ENCODE peak calls at places on chromosomes 16 and 17, in five cellular contexts. One of them, this sample, is unnamed.

GRCh38 chr16:72905581-72905980 is 142.3 kb downstream of the ZFHX3 start:
- DNase-seq in stomach: no peak
- DNase-seq in upper lobe of left lung: no peak
- DNase-seq in A549: no peak
- DNase-seq in ovary: no peak
- DNase-seq in this sample: no peak

GRCh38 chr17:75740631-75741077 is 19.4 kb downstream of the ITGB4 start:
- DNase-seq in stomach: no peak
- DNase-seq in upper lobe of left lung: no peak
- DNase-seq in A549: no peak
- DNase-seq in ovary: no peak
- DNase-seq in this sample: no peak

GRCh38 chr16:58346831-58347371 is 45.4 kb upstream of the GINS3 start:
- DNase-seq in stomach: no peak
- DNase-seq in upper lobe of left lung: no peak
- DNase-seq in A549: no peak
- DNase-seq in ovary: no peak
- DNase-seq in this sample: no peak

GRCh38 chr17:67246648-67247415 is 1.8 kb upstream of the HELZ start:
- DNase-seq in stomach: peak; percentile 78
- DNase-seq in upper lobe of left lung: peak; percentile 91
- DNase-seq in A549: peak; percentile 77
- DNase-seq in ovary: no peak
- DNase-seq in this sample: no peak

GRCh38 chr17:44733753-44734152 is 25.0 kb upstream of the ADAM11 start:
- DNase-seq in stomach: no peak
- DNase-seq in upper lobe of left lung: no peak
- DNase-seq in A549: peak; percentile 57
- DNase-seq in ovary: no peak
- DNase-seq in this sample: no peak

GRCh38 chr17:80063815-80064585 is 27.6 kb downstream of the CCDC40 start:
- DNase-seq in stomach: peak; percentile 68
- DNase-seq in upper lobe of left lung: peak; percentile 73
- DNase-seq in A549: peak; percentile 83
- DNase-seq in ovary: peak; percentile 59
- DNase-seq in this sample: peak; percentile 90

GRCh38 chr17:2374549-2375285 is 26.1 kb downstream of the MNT start:
- DNase-seq in stomach: no peak
- DNase-seq in upper lobe of left lung: no peak
- DNase-seq in A549: no peak
- DNase-seq in ovary: no peak
- DNase-seq in this sample: no peak

GRCh38 chr17:76565728-76566612 is 19.7 kb downstream of the ST6GALNAC2 start:
- DNase-seq in stomach: no peak
- DNase-seq in upper lobe of left lung: no peak
- DNase-seq in A549: no peak
- DNase-seq in ovary: no peak
- DNase-seq in this sample: no peak

GRCh38 chr16:15765880-15766279 is 90.9 kb downstream of the MYH11 start:
- DNase-seq in stomach: no peak
- DNase-seq in upper lobe of left lung: no peak
- DNase-seq in A549: peak; percentile 58
- DNase-seq in ovary: no peak
- DNase-seq in this sample: no peak

GRCh38 chr16:87723224-87723619 is 42.6 kb downstream of the KLHDC4 start:
- DNase-seq in stomach: peak; percentile 48
- DNase-seq in upper lobe of left lung: peak; percentile 59
- DNase-seq in A549: no peak
- DNase-seq in ovary: no peak
- DNase-seq in this sample: no peak

GRCh38 chr16:82046941-82047340 is 11.9 kb downstream of the HSD17B2 start:
- DNase-seq in stomach: no peak
- DNase-seq in upper lobe of left lung: peak; percentile 40
- DNase-seq in A549: no peak
- DNase-seq in ovary: no peak
- DNase-seq in this sample: no peak

GRCh38 chr16:67886387-67886786 is 1.7 kb downstream of the NRN1L start:
- DNase-seq in stomach: no peak
- DNase-seq in upper lobe of left lung: peak; percentile 76
- DNase-seq in A549: no peak
- DNase-seq in ovary: no peak
- DNase-seq in this sample: no peak

GRCh38 chr17:56978441-56979090 is 635 bp downstream of the SCPEP1 start:
- DNase-seq in stomach: no peak
- DNase-seq in upper lobe of left lung: no peak
- DNase-seq in A549: no peak
- DNase-seq in ovary: no peak
- DNase-seq in this sample: no peak

GRCh38 chr17:80125656-80126448 is 21.1 kb downstream of the EIF4A3 start:
- DNase-seq in stomach: peak; percentile 11
- DNase-seq in upper lobe of left lung: no peak
- DNase-seq in A549: no peak
- DNase-seq in ovary: no peak
- DNase-seq in this sample: peak; percentile 39

GRCh38 chr17:40873801-40874200 is 6.8 kb upstream of the KRT12 start:
- DNase-seq in stomach: no peak
- DNase-seq in upper lobe of left lung: no peak
- DNase-seq in A549: no peak
- DNase-seq in ovary: no peak
- DNase-seq in this sample: no peak

GRCh38 chr17:39547713-39548478 is 59.8 kb downstream of the NEUROD2 start:
- DNase-seq in stomach: peak; percentile 76
- DNase-seq in upper lobe of left lung: peak; percentile 68
- DNase-seq in A549: peak; percentile 69
- DNase-seq in ovary: peak; percentile 57
- DNase-seq in this sample: peak; percentile 72

GRCh38 chr16:66979011-66979717 is 9.2 kb upstream of the CES4A start:
- DNase-seq in stomach: no peak
- DNase-seq in upper lobe of left lung: no peak
- DNase-seq in A549: no peak
- DNase-seq in ovary: no peak
- DNase-seq in this sample: peak; percentile 74

GRCh38 chr16:15483857-15484256 is 49.5 kb downstream of the BMERB1 start:
- DNase-seq in stomach: no peak
- DNase-seq in upper lobe of left lung: no peak
- DNase-seq in A549: no peak
- DNase-seq in ovary: no peak
- DNase-seq in this sample: no peak

GRCh38 chr16:82954224-82954929 is 327.6 kb downstream of the CDH13 start:
- DNase-seq in stomach: no peak
- DNase-seq in upper lobe of left lung: no peak
- DNase-seq in A549: no peak
- DNase-seq in ovary: no peak
- DNase-seq in this sample: no peak

GRCh38 chr16:470418-470817 is 45.0 kb downstream of the RAB11FIP3 start:
- DNase-seq in stomach: no peak
- DNase-seq in upper lobe of left lung: no peak
- DNase-seq in A549: no peak
- DNase-seq in ovary: no peak
- DNase-seq in this sample: no peak

GRCh38 chr16:12613131-12613991 is 190.3 kb downstream of the CPPED1 start:
- DNase-seq in stomach: no peak
- DNase-seq in upper lobe of left lung: no peak
- DNase-seq in A549: peak; percentile 94
- DNase-seq in ovary: no peak
- DNase-seq in this sample: no peak

GRCh38 chr17:77745702-77746101 is 212.8 kb upstream of the TNRC6C start:
- DNase-seq in stomach: no peak
- DNase-seq in upper lobe of left lung: no peak
- DNase-seq in A549: no peak
- DNase-seq in ovary: no peak
- DNase-seq in this sample: peak; percentile 12

GRCh38 chr16:89687092-89687940 is 827 bp downstream of the CDK10 start:
- DNase-seq in stomach: peak; percentile 79
- DNase-seq in upper lobe of left lung: peak; percentile 43
- DNase-seq in A549: peak; percentile 79
- DNase-seq in ovary: no peak
- DNase-seq in this sample: no peak

GRCh38 chr16:69244336-69244735 is 57.4 kb downstream of the SNTB2 start:
- DNase-seq in stomach: no peak
- DNase-seq in upper lobe of left lung: no peak
- DNase-seq in A549: no peak
- DNase-seq in ovary: no peak
- DNase-seq in this sample: no peak

GRCh38 chr17:42653179-42654124 is 5.6 kb upstream of the TUBG2 start:
- DNase-seq in stomach: no peak
- DNase-seq in upper lobe of left lung: no peak
- DNase-seq in A549: no peak
- DNase-seq in ovary: peak; percentile 76
- DNase-seq in this sample: peak; percentile 92

GRCh38 chr17:39716073-39716818 is 14.1 kb downstream of the MIEN1 start:
- DNase-seq in stomach: no peak
- DNase-seq in upper lobe of left lung: no peak
- DNase-seq in A549: no peak
- DNase-seq in ovary: no peak
- DNase-seq in this sample: no peak

GRCh38 chr17:988561-988960 is 8.4 kb upstream of the TIMM22 start:
- DNase-seq in stomach: no peak
- DNase-seq in upper lobe of left lung: no peak
- DNase-seq in A549: no peak
- DNase-seq in ovary: no peak
- DNase-seq in this sample: no peak

GRCh38 chr17:81967533-81968395 is 6.8 kb upstream of the NOTUM start:
- DNase-seq in stomach: peak; percentile 81
- DNase-seq in upper lobe of left lung: peak; percentile 84
- DNase-seq in A549: peak; percentile 67
- DNase-seq in ovary: peak; percentile 80
- DNase-seq in this sample: peak; percentile 93

GRCh38 chr16:67399218-67399733 is 6.0 kb upstream of the TPPP3 start:
- DNase-seq in stomach: peak; percentile 57
- DNase-seq in upper lobe of left lung: peak; percentile 59
- DNase-seq in A549: peak; percentile 37
- DNase-seq in ovary: peak; percentile 74
- DNase-seq in this sample: no peak

GRCh38 chr16:55737966-55738365 is 82.2 kb downstream of the SLC6A2 start:
- DNase-seq in stomach: no peak
- DNase-seq in upper lobe of left lung: no peak
- DNase-seq in A549: no peak
- DNase-seq in ovary: no peak
- DNase-seq in this sample: no peak

GRCh38 chr16:19522369-19523159 is 666 bp upstream of the GDE1 start:
- DNase-seq in stomach: no peak
- DNase-seq in upper lobe of left lung: no peak
- DNase-seq in A549: no peak
- DNase-seq in ovary: no peak
- DNase-seq in this sample: no peak

GRCh38 chr16:19523184-19523558 is 571 bp upstream of the CCP110 start:
- DNase-seq in stomach: no peak
- DNase-seq in upper lobe of left lung: no peak
- DNase-seq in A549: no peak
- DNase-seq in ovary: peak; percentile 54
- DNase-seq in this sample: no peak

GRCh38 chr16:19524866-19525723 is 1.4 kb downstream of the CCP110 start:
- DNase-seq in stomach: no peak
- DNase-seq in upper lobe of left lung: no peak
- DNase-seq in A549: no peak
- DNase-seq in ovary: no peak
- DNase-seq in this sample: no peak

GRCh38 chr16:19524356-19524865 is 669 bp downstream of the CCP110 start:
- DNase-seq in stomach: no peak
- DNase-seq in upper lobe of left lung: no peak
- DNase-seq in A549: no peak
- DNase-seq in ovary: no peak
- DNase-seq in this sample: peak; percentile 66

GRCh38 chr16:19523559-19524355 is at the start of gene CCP110:
- DNase-seq in stomach: peak; percentile 98
- DNase-seq in upper lobe of left lung: peak; percentile 99
- DNase-seq in A549: peak; percentile 96
- DNase-seq in ovary: peak; percentile 93
- DNase-seq in this sample: peak; percentile 98
- TF ChIP-seq EP300 in stomach: no peak
- TF ChIP-seq EP300 in upper lobe of left lung: no peak
- TF ChIP-seq EP300 in A549: no peak
- TF ChIP-seq EP300 in ovary: no peak
- TF ChIP-seq EP300 in this sample: no peak

GRCh38 chr16:4371481-4372314 is at the start of gene VASN:
- DNase-seq in stomach: peak; percentile 88
- DNase-seq in upper lobe of left lung: peak; percentile 87
- DNase-seq in A549: peak; percentile 68
- DNase-seq in ovary: peak; percentile 95
- DNase-seq in this sample: peak; percentile 92

GRCh38 chr16:4373909-4374742 is 2.5 kb downstream of the VASN start:
- DNase-seq in stomach: peak; percentile 83
- DNase-seq in upper lobe of left lung: peak; percentile 62
- DNase-seq in A549: peak; percentile 68
- DNase-seq in ovary: peak; percentile 94
- DNase-seq in this sample: peak; percentile 95

GRCh38 chr16:4372315-4372577 is 598 bp downstream of the VASN start:
- DNase-seq in stomach: no peak
- DNase-seq in upper lobe of left lung: no peak
- DNase-seq in A549: no peak
- DNase-seq in ovary: peak; percentile 61
- DNase-seq in this sample: no peak

GRCh38 chr16:4372578-4373355 is 1.1 kb downstream of the VASN start:
- DNase-seq in stomach: peak; percentile 54
- DNase-seq in upper lobe of left lung: peak; percentile 79
- DNase-seq in A549: peak; percentile 82
- DNase-seq in ovary: peak; percentile 71
- DNase-seq in this sample: peak; percentile 87

DNA sequence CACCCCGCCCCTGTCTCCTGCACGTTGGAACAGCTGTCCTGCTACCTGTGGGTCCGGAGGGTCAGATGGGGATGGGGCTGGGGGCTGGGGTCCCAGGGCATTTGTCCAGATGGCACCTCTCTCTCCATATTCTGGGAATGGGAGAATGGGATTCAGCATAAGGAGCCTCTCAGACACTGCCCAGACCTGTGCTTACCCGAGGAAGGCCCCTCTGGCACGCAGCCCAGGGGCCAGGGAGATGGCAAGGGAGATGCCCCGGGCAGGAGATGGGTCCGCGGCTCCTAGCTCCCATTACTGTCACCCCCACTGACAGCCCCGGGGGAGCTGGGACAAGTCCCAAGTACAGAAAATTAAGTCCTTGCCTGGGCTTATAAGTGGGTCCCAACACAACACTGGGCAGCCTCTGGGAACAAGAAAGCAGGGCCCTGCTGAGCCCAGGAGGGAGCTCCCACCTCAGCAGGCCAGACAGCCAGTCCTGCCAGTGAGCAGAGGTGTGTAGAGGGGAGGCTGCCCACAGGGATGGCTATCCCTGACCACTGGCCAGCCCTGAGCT is 1.8 kb downstream of the VASN start:
- DNase-seq in stomach: no peak
- DNase-seq in upper lobe of left lung: no peak
- DNase-seq in A549: peak; percentile 56
- DNase-seq in ovary: peak; percentile 72
- DNase-seq in this sample: no peak
- H3K27ac ChIP-seq in stomach: peak overlapping the region; percentile 93
- H3K27ac ChIP-seq in upper lobe of left lung: peak overlapping the region; percentile 82
- H3K27ac ChIP-seq in A549: peak overlapping the region; percentile 68
- H3K27ac ChIP-seq in ovary: peak overlapping the region; percentile 87
- H3K27ac ChIP-seq in this sample: peak overlapping the region; percentile 90

GRCh38 chr16:84763629-84764028 is 56.2 kb upstream of the CRISPLD2 start:
- DNase-seq in stomach: no peak
- DNase-seq in upper lobe of left lung: no peak
- DNase-seq in A549: no peak
- DNase-seq in ovary: no peak
- DNase-seq in this sample: peak; percentile 43
- H3K4me1 ChIP-seq in stomach: no peaks in the 10 kb centered on the region
- H3K4me1 ChIP-seq in upper lobe of left lung: peaks cover 10% of the 10 kb centered on the region
- H3K4me1 ChIP-seq in A549: no peaks in the 10 kb centered on the region
- H3K4me1 ChIP-seq in ovary: peaks cover 7% of the 10 kb centered on the region
- H3K4me1 ChIP-seq in this sample: peaks cover 37% of the 10 kb centered on the region

GRCh38 chr16:2531696-2532493 is 687 bp upstream of the CEMP1 start:
- DNase-seq in stomach: peak; percentile 99
- DNase-seq in upper lobe of left lung: peak; percentile 99
- DNase-seq in A549: peak; percentile 96
- DNase-seq in ovary: peak; percentile 98
- DNase-seq in this sample: peak; percentile 100
- TF ChIP-seq EP300 in stomach: no peak
- TF ChIP-seq EP300 in upper lobe of left lung: peak; percentile 46
- TF ChIP-seq EP300 in A549: no peak
- TF ChIP-seq EP300 in ovary: peak; percentile 37
- TF ChIP-seq EP300 in this sample: no peak